ENCODE peak calls at places on chromosomes 13 and 19, in four cellular contexts. U, Q, S and F are unnamed samples.
A peak's percentile ranks its signal among the peaks of the same experiment; 100 is the strongest.

GRCh38 chr13:71303144-71303543 is 563.9 kb downstream of the DACH1 start:
- DNase-seq in U (no peak), Q (no peak), S (peak; percentile 30), F (no peak)

GRCh38 chr13:36801035-36801434 is 18.0 kb upstream of the RFXAP start:
- DNase-seq in U (no peak), Q (no peak), S (no peak), F (no peak)

GRCh38 chr19:12766051-12766521 is 9.3 kb downstream of the HOOK2 start:
- DNase-seq in U (peak; percentile 96), Q (peak; percentile 68), S (peak; percentile 88), F (peak; percentile 99)

GRCh38 chr13:40589285-40590109 is 76.9 kb downstream of the FOXO1 start:
- DNase-seq in U (no peak), Q (no peak), S (no peak), F (no peak)

GRCh38 chr13:59086147-59086546 is 1077.6 kb downstream of the DIAPH3 start:
- DNase-seq in U (no peak), Q (no peak), S (no peak), F (no peak)

GRCh38 chr13:79382545-79383275 is 23.3 kb downstream of the RBM26 start:
- DNase-seq in U (no peak), Q (no peak), S (peak; percentile 27), F (no peak)

GRCh38 chr13:32443111-32443510 is 15.2 kb upstream of the N4BP2L1 start:
- DNase-seq in U (no peak), Q (peak; percentile 43), S (peak; percentile 46), F (no peak)

GRCh38 chr13:45215392-45216077 is 14.7 kb upstream of the KCTD4 start:
- DNase-seq in U (no peak), Q (no peak), S (no peak), F (no peak)

GRCh38 chr19:33300016-33300981 is 2.0 kb downstream of the CEBPA start:
- DNase-seq in U (peak; percentile 85), Q (no peak), S (no peak), F (no peak)

GRCh38 chr19:58555369-58555885 is 522 bp upstream of the CHMP2A start:
- DNase-seq in U (no peak), Q (no peak), S (no peak), F (no peak)

GRCh38 chr13:59834801-59835200 is 328.9 kb downstream of the DIAPH3 start:
- DNase-seq in U (no peak), Q (no peak), S (no peak), F (no peak)

GRCh38 chr13:48258002-48258401 is 25.0 kb downstream of the ITM2B start:
- DNase-seq in U (no peak), Q (no peak), S (no peak), F (no peak)

GRCh38 chr13:63636231-63636993 is 2220.8 kb upstream of the PCDH20 start:
- DNase-seq in U (no peak), Q (no peak), S (peak; percentile 43), F (no peak)

GRCh38 chr13:114149774-114150740 is 17.6 kb upstream of the RASA3 start:
- DNase-seq in U (no peak), Q (no peak), S (no peak), F (no peak)

GRCh38 chr19:16541526-16542044 is 652 bp downstream of the CHERP start:
- DNase-seq in U (no peak), Q (no peak), S (peak; percentile 48), F (no peak)

GRCh38 chr13:32407854-32408253 is 20.1 kb downstream of the N4BP2L1 start:
- DNase-seq in U (no peak), Q (no peak), S (no peak), F (no peak)

GRCh38 chr13:67554296-67554695 is 324.2 kb upstream of the PCDH9 start:
- DNase-seq in U (no peak), Q (no peak), S (no peak), F (no peak)

GRCh38 chr13:80118507-80118906 is 222.4 kb downstream of the SPRY2 start:
- DNase-seq in U (no peak), Q (no peak), S (no peak), F (no peak)

GRCh38 chr19:1116726-1117581 is 13.2 kb downstream of the GPX4 start:
- DNase-seq in U (peak; percentile 58), Q (no peak), S (peak; percentile 57), F (peak; percentile 75)

GRCh38 chr19:47679922-47680857 is 33.0 kb upstream of the EHD2 start:
- DNase-seq in U (no peak), Q (no peak), S (no peak), F (peak; percentile 79)

GRCh38 chr19:54252243-54252642 is 4.8 kb downstream of the LILRB5 start:
- DNase-seq in U (no peak), Q (no peak), S (no peak), F (no peak)

GRCh38 chr13:97241761-97242160 is 19.6 kb downstream of the MBNL2 start:
- DNase-seq in U (peak; percentile 41), Q (no peak), S (no peak), F (no peak)
- H3K4me1 ChIP-seq in U (peaks cover 35% of the 10 kb centered on the region), Q (peaks cover 8% of the 10 kb centered on the region), S (peaks cover 40% of the 10 kb centered on the region), F (peaks cover 75% of the 10 kb centered on the region)

DNA sequence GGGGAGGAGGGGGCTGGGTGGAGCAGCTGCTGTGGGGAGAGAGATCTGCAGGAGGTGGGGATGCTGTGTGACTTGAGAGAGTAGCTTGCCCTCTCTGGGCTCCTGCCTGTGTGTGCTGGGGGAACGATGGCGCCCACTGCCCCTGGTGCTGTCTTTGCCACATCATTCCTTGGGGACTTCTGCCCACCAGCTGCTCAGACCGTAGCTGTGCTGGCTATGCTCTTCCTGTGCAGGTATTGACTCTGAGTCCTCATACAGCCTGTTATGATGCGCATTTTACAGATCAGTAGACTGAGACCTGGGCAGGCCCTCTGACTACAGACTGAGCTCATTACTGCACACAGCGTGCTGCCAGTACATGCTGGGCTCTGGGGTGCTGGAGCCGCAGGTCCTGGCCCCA is 51.1 kb downstream of the DNM2 start:
- DNase-seq in U (no peak), Q (no peak), S (no peak), F (no peak)
- H3K4me1 ChIP-seq in U (peaks cover 28% of the 10 kb centered on the region), Q (peaks cover 4% of the 10 kb centered on the region), S (no peaks in the 10 kb centered on the region), F (peaks cover 71% of the 10 kb centered on the region)

GRCh38 chr19:5032101-5032967 is 63.4 kb downstream of the KDM4B start:
- DNase-seq in U (peak; percentile 69), Q (no peak), S (no peak), F (no peak)
- H3K4me1 ChIP-seq in U (peaks cover 5% of the 10 kb centered on the region), Q (no peaks in the 10 kb centered on the region), S (no peaks in the 10 kb centered on the region), F (no peaks in the 10 kb centered on the region)

GRCh38 chr13:98525852-98526512 is 50.9 kb downstream of the STK24 start:
- DNase-seq in U (no peak), Q (no peak), S (no peak), F (no peak)

GRCh38 chr13:98523455-98524102 is 53.3 kb downstream of the STK24 start:
- DNase-seq in U (no peak), Q (no peak), S (no peak), F (no peak)

GRCh38 chr13:98524793-98525192 is 52.1 kb downstream of the STK24 start:
- DNase-seq in U (no peak), Q (no peak), S (no peak), F (no peak)

GRCh38 chr13:98524391-98524790 is 52.5 kb downstream of the STK24 start:
- DNase-seq in U (no peak), Q (no peak), S (no peak), F (no peak)

GRCh38 chr13:98525452-98525851 is 51.5 kb downstream of the STK24 start:
- DNase-seq in U (peak; percentile 52), Q (no peak), S (no peak), F (no peak)
- H3K4me1 ChIP-seq in U (peaks cover 28% of the 10 kb centered on the region), Q (peaks cover 93% of the 10 kb centered on the region), S (peaks cover 73% of the 10 kb centered on the region), F (peaks cover 71% of the 10 kb centered on the region)

DNA sequence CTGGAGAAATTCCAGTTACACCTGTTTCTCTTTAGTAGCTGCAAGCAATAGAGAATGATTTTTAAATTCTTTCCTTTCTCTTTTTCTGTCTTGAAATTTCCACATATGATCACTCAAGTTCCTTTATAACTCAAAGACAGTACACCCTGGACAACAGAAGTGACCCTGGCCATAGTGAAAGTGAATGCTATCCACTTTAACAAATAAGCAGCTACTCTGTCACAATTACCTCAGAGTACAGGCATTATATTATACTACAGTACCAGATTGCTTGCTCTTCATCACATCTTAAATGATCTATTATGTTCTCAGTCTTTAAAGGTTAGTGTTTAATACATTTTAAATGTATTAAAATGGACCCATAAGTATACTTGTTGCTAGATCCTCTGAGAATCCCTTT is 136.2 kb downstream of the KLF12 start:
- DNase-seq in U (no peak), Q (no peak), S (no peak), F (no peak)
- H3K4me1 ChIP-seq in U (no peaks in the 10 kb centered on the region), Q (peaks cover 6% of the 10 kb centered on the region), S (peaks cover 10% of the 10 kb centered on the region), F (no peaks in the 10 kb centered on the region)

GRCh38 chr13:112999414-113000177 is 30.6 kb downstream of the MCF2L start:
- DNase-seq in U (no peak), Q (no peak), S (no peak), F (no peak)
- H3K4me1 ChIP-seq in U (no peaks in the 10 kb centered on the region), Q (no peaks in the 10 kb centered on the region), S (no peaks in the 10 kb centered on the region), F (peaks cover 9% of the 10 kb centered on the region)

GRCh38 chr13:33752631-33753030 is 65.3 kb upstream of the RFC3 start:
- DNase-seq in U (no peak), Q (no peak), S (no peak), F (no peak)
- H3K4me1 ChIP-seq in U (no peaks in the 10 kb centered on the region), Q (no peaks in the 10 kb centered on the region), S (no peaks in the 10 kb centered on the region), F (no peaks in the 10 kb centered on the region)

DNA sequence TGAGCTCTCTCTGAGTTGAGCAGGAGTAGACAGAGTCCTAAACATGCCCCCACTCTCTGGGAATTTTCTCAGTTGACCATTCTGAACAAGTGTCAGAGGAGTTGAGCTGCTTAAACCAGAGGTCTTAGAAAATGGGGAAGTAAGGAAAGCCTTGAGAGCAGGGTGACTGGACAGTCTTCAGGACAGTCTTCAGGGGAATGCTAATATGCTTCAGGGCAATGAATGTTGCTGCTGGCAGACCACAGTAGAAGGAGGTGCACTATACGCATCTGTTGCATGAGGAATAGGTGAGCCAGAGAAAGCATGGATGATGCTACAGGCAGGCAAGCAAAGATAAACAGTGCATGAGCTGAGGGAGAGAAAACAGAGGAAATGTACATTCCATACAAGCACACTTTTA is 196.6 kb upstream of the GPR12 start:
- DNase-seq in U (no peak), Q (no peak), S (no peak), F (no peak)
- H3K4me1 ChIP-seq in U (no peaks in the 10 kb centered on the region), Q (no peaks in the 10 kb centered on the region), S (no peaks in the 10 kb centered on the region), F (no peaks in the 10 kb centered on the region)

DNA sequence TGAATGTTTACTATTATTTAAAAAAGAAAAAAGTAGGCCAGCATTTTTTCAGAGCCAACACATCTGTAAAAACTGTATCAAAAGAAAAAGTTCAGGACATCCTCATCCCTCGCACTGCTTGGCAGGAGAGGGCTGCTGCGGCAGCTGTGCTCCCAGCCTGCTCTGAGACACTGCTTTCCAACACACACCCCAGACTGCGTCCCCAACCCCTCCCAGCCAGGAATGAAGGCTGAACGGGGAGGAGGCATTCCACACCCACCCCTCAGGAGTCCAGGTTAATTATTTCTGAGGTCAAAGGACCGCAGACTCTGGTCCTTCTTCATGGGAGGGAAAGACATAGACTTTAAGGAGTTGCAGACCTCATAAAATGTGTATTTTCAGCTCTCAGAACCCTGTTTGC is 43.1 kb downstream of the COL4A1 start:
- DNase-seq in U (peak; percentile 79), Q (no peak), S (no peak), F (no peak)
- H3K4me1 ChIP-seq in U (peaks cover 43% of the 10 kb centered on the region), Q (no peaks in the 10 kb centered on the region), S (peaks cover 46% of the 10 kb centered on the region), F (peaks cover 27% of the 10 kb centered on the region)